ENCODE peak calls at places on chromosomes 11 and 22, in eight cellular contexts. One of them, this sample, is unnamed.

GRCh38 chr22:46312056-46312455 is 15.4 kb downstream of the GTSE1 start:
- DNase-seq in upper lobe of left lung: no peak
- DNase-seq in stomach: no peak
- DNase-seq in kidney: peak
- DNase-seq in right atrium auricular region: no peak
- DNase-seq in upper lobe of right lung: no peak
- DNase-seq in HCT116: no peak
- DNase-seq in caudate nucleus: no peak
- DNase-seq in this sample: no peak

GRCh38 chr11:130623909-130624668 is 175.6 kb downstream of the ADAMTS15 start:
- DNase-seq in upper lobe of left lung: no peak
- DNase-seq in stomach: no peak
- DNase-seq in kidney: no peak
- DNase-seq in right atrium auricular region: no peak
- DNase-seq in upper lobe of right lung: no peak
- DNase-seq in HCT116: no peak
- DNase-seq in caudate nucleus: no peak
- DNase-seq in this sample: no peak

GRCh38 chr11:90601261-90601660 is 378.4 kb upstream of the CHORDC1 start:
- DNase-seq in upper lobe of left lung: no peak
- DNase-seq in stomach: no peak
- DNase-seq in kidney: no peak
- DNase-seq in right atrium auricular region: no peak
- DNase-seq in upper lobe of right lung: no peak
- DNase-seq in HCT116: no peak
- DNase-seq in caudate nucleus: no peak
- DNase-seq in this sample: no peak

GRCh38 chr22:41237707-41238569 is 2.8 kb downstream of the CHADL start:
- DNase-seq in upper lobe of left lung: peak
- DNase-seq in stomach: peak
- DNase-seq in kidney: peak
- DNase-seq in right atrium auricular region: peak
- DNase-seq in upper lobe of right lung: peak
- DNase-seq in HCT116: no peak
- DNase-seq in caudate nucleus: peak
- DNase-seq in this sample: peak

GRCh38 chr22:30340911-30341685 is 14.4 kb upstream of the TBC1D10A start:
- DNase-seq in upper lobe of left lung: peak
- DNase-seq in stomach: no peak
- DNase-seq in kidney: no peak
- DNase-seq in right atrium auricular region: no peak
- DNase-seq in upper lobe of right lung: no peak
- DNase-seq in HCT116: no peak
- DNase-seq in caudate nucleus: peak
- DNase-seq in this sample: no peak

GRCh38 chr11:74905326-74905725 is 43.6 kb downstream of the XRRA1 start:
- DNase-seq in upper lobe of left lung: no peak
- DNase-seq in stomach: no peak
- DNase-seq in kidney: no peak
- DNase-seq in right atrium auricular region: no peak
- DNase-seq in upper lobe of right lung: no peak
- DNase-seq in HCT116: no peak
- DNase-seq in caudate nucleus: no peak
- DNase-seq in this sample: no peak

GRCh38 chr11:12066799-12067508 is 43.4 kb upstream of the MICAL2 start:
- DNase-seq in upper lobe of left lung: no peak
- DNase-seq in stomach: no peak
- DNase-seq in kidney: peak
- DNase-seq in right atrium auricular region: no peak
- DNase-seq in upper lobe of right lung: peak
- DNase-seq in HCT116: no peak
- DNase-seq in caudate nucleus: no peak
- DNase-seq in this sample: no peak

GRCh38 chr22:45238431-45239377 is 2.0 kb downstream of the KIAA0930 start:
- DNase-seq in upper lobe of left lung: no peak
- DNase-seq in stomach: no peak
- DNase-seq in kidney: no peak
- DNase-seq in right atrium auricular region: no peak
- DNase-seq in upper lobe of right lung: no peak
- DNase-seq in HCT116: no peak
- DNase-seq in caudate nucleus: no peak
- DNase-seq in this sample: no peak

DNA sequence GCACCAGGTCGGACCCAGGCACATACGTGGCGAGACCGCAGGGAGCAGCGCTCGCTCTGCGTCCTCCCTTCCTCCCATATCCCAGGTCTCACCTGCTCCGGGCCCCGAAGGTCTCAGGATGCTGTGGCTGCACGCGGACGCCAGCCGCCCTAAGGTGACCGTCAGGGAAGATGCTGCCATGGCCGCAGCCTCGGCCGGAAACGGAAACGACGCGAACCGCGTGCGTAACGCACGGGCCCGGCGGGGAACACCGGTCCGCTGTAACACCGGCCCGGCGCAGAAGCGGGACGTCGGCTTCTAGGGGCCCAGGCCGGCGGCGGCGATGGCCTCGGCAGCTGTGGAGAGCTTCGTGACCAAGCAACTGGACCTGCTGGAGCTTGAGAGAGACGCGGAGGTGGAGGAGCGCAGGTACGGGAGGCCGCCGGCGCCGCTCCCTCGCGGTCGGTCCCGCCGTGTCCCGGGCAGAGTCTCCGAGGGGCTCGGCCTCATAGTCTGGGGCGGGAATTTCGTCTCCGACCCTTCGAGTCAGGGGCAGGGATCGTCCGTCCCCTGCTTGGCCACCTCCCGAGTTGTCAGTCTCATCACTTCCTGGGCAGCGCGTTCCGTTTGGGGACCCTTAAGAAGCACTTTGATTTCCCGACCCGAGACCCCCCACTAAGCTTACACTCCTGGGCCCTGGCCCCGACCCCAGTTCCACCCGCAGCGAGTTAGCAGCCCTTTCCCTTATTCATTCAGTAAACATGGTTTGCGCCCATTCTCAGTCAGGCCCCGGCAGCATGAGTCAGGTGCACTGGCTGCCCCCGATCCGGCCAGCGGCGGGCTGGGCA is at the start of the genes IGHMBP2 and MRPL21:
- DNase-seq in upper lobe of left lung: peak
- DNase-seq in stomach: peak
- DNase-seq in kidney: peak
- DNase-seq in right atrium auricular region: peak
- DNase-seq in upper lobe of right lung: peak
- DNase-seq in HCT116: peak
- DNase-seq in caudate nucleus: peak
- DNase-seq in this sample: peak
- H3K27ac ChIP-seq in upper lobe of left lung: peak
- H3K27ac ChIP-seq in stomach: peak
- H3K27ac ChIP-seq in kidney: peak
- H3K27ac ChIP-seq in right atrium auricular region: peak
- H3K27ac ChIP-seq in upper lobe of right lung: peak
- H3K27ac ChIP-seq in HCT116: peak
- H3K27ac ChIP-seq in caudate nucleus: peak
- H3K27ac ChIP-seq in this sample: peak

GRCh38 chr22:33803371-33803770 is 116.9 kb downstream of the LARGE1 start:
- DNase-seq in upper lobe of left lung: no peak
- DNase-seq in stomach: no peak
- DNase-seq in kidney: no peak
- DNase-seq in right atrium auricular region: no peak
- DNase-seq in upper lobe of right lung: no peak
- DNase-seq in HCT116: no peak
- DNase-seq in caudate nucleus: no peak
- DNase-seq in this sample: no peak
- H3K27ac ChIP-seq in upper lobe of left lung: no peak
- H3K27ac ChIP-seq in stomach: peak
- H3K27ac ChIP-seq in kidney: no peak
- H3K27ac ChIP-seq in right atrium auricular region: no peak
- H3K27ac ChIP-seq in upper lobe of right lung: no peak
- H3K27ac ChIP-seq in HCT116: no peak
- H3K27ac ChIP-seq in caudate nucleus: no peak
- H3K27ac ChIP-seq in this sample: no peak

GRCh38 chr22:38694945-38695344 is 5.8 kb downstream of the JOSD1 start:
- DNase-seq in upper lobe of left lung: no peak
- DNase-seq in stomach: no peak
- DNase-seq in kidney: no peak
- DNase-seq in right atrium auricular region: no peak
- DNase-seq in upper lobe of right lung: no peak
- DNase-seq in HCT116: no peak
- DNase-seq in caudate nucleus: no peak
- DNase-seq in this sample: no peak
- H3K27ac ChIP-seq in upper lobe of left lung: peak
- H3K27ac ChIP-seq in stomach: peak
- H3K27ac ChIP-seq in kidney: no peak
- H3K27ac ChIP-seq in right atrium auricular region: no peak
- H3K27ac ChIP-seq in upper lobe of right lung: peak
- H3K27ac ChIP-seq in HCT116: peak
- H3K27ac ChIP-seq in caudate nucleus: no peak
- H3K27ac ChIP-seq in this sample: no peak

GRCh38 chr11:61354208-61354607 is 7.5 kb downstream of the CYB561A3 start:
- DNase-seq in upper lobe of left lung: no peak
- DNase-seq in stomach: no peak
- DNase-seq in kidney: no peak
- DNase-seq in right atrium auricular region: no peak
- DNase-seq in upper lobe of right lung: no peak
- DNase-seq in HCT116: no peak
- DNase-seq in caudate nucleus: no peak
- DNase-seq in this sample: no peak

GRCh38 chr11:61358566-61358965 is 3.1 kb downstream of the CYB561A3 start:
- DNase-seq in upper lobe of left lung: no peak
- DNase-seq in stomach: no peak
- DNase-seq in kidney: no peak
- DNase-seq in right atrium auricular region: no peak
- DNase-seq in upper lobe of right lung: no peak
- DNase-seq in HCT116: no peak
- DNase-seq in caudate nucleus: no peak
- DNase-seq in this sample: no peak

GRCh38 chr11:61357894-61358239 is 3.8 kb downstream of the CYB561A3 start:
- DNase-seq in upper lobe of left lung: no peak
- DNase-seq in stomach: no peak
- DNase-seq in kidney: no peak
- DNase-seq in right atrium auricular region: no peak
- DNase-seq in upper lobe of right lung: no peak
- DNase-seq in HCT116: no peak
- DNase-seq in caudate nucleus: no peak
- DNase-seq in this sample: no peak

GRCh38 chr11:61357233-61357893 is 4.3 kb downstream of the CYB561A3 start:
- DNase-seq in upper lobe of left lung: no peak
- DNase-seq in stomach: no peak
- DNase-seq in kidney: no peak
- DNase-seq in right atrium auricular region: no peak
- DNase-seq in upper lobe of right lung: no peak
- DNase-seq in HCT116: no peak
- DNase-seq in caudate nucleus: no peak
- DNase-seq in this sample: no peak

GRCh38 chr11:61356701-61357100 is 5.0 kb downstream of the CYB561A3 start:
- DNase-seq in upper lobe of left lung: no peak
- DNase-seq in stomach: no peak
- DNase-seq in kidney: no peak
- DNase-seq in right atrium auricular region: no peak
- DNase-seq in upper lobe of right lung: no peak
- DNase-seq in HCT116: no peak
- DNase-seq in caudate nucleus: no peak
- DNase-seq in this sample: no peak
- H3K27ac ChIP-seq in upper lobe of left lung: no peak
- H3K27ac ChIP-seq in stomach: no peak
- H3K27ac ChIP-seq in kidney: no peak
- H3K27ac ChIP-seq in right atrium auricular region: no peak
- H3K27ac ChIP-seq in upper lobe of right lung: no peak
- H3K27ac ChIP-seq in HCT116: no peak
- H3K27ac ChIP-seq in caudate nucleus: no peak
- H3K27ac ChIP-seq in this sample: peak

GRCh38 chr11:8243458-8243857 is 20.2 kb downstream of the LMO1 start:
- DNase-seq in upper lobe of left lung: no peak
- DNase-seq in stomach: no peak
- DNase-seq in kidney: no peak
- DNase-seq in right atrium auricular region: no peak
- DNase-seq in upper lobe of right lung: no peak
- DNase-seq in HCT116: no peak
- DNase-seq in caudate nucleus: no peak
- DNase-seq in this sample: no peak

GRCh38 chr11:8241373-8242112 is 22.1 kb downstream of the LMO1 start:
- DNase-seq in upper lobe of left lung: no peak
- DNase-seq in stomach: no peak
- DNase-seq in kidney: no peak
- DNase-seq in right atrium auricular region: no peak
- DNase-seq in upper lobe of right lung: no peak
- DNase-seq in HCT116: no peak
- DNase-seq in caudate nucleus: no peak
- DNase-seq in this sample: no peak

GRCh38 chr11:8239536-8240228 is 24.0 kb downstream of the LMO1 start:
- DNase-seq in upper lobe of left lung: no peak
- DNase-seq in stomach: no peak
- DNase-seq in kidney: peak
- DNase-seq in right atrium auricular region: no peak
- DNase-seq in upper lobe of right lung: no peak
- DNase-seq in HCT116: no peak
- DNase-seq in caudate nucleus: no peak
- DNase-seq in this sample: no peak

GRCh38 chr11:8242480-8243280 is 21.0 kb downstream of the LMO1 start:
- DNase-seq in upper lobe of left lung: no peak
- DNase-seq in stomach: no peak
- DNase-seq in kidney: no peak
- DNase-seq in right atrium auricular region: no peak
- DNase-seq in upper lobe of right lung: no peak
- DNase-seq in HCT116: no peak
- DNase-seq in caudate nucleus: no peak
- DNase-seq in this sample: no peak

GRCh38 chr11:8242113-8242475 is 21.6 kb downstream of the LMO1 start:
- DNase-seq in upper lobe of left lung: no peak
- DNase-seq in stomach: no peak
- DNase-seq in kidney: no peak
- DNase-seq in right atrium auricular region: no peak
- DNase-seq in upper lobe of right lung: no peak
- DNase-seq in HCT116: no peak
- DNase-seq in caudate nucleus: no peak
- DNase-seq in this sample: no peak
- H3K27ac ChIP-seq in upper lobe of left lung: no peak
- H3K27ac ChIP-seq in stomach: no peak
- H3K27ac ChIP-seq in kidney: no peak
- H3K27ac ChIP-seq in right atrium auricular region: no peak
- H3K27ac ChIP-seq in upper lobe of right lung: no peak
- H3K27ac ChIP-seq in HCT116: no peak
- H3K27ac ChIP-seq in caudate nucleus: no peak
- H3K27ac ChIP-seq in this sample: no peak